ENCODE peak calls at places on chromosomes 12 and 14, in four cellular contexts. H is cardiac fibroblast, I is HFFc6, V is GM06990. C is an unnamed sample.

GRCh38 chr14:75871181-75871880 is 110.5 kb downstream of the TGFB3 start:
- DNase-seq in H (peak), I (no peak), V (no peak), C (no peak)

GRCh38 chr12:58249610-58250009 is 308.2 kb downstream of the ATP23 start:
- DNase-seq in H (no peak), V (no peak), I (no peak), C (no peak)

GRCh38 chr12:32494676-32495075 is 95.3 kb downstream of the FGD4 start:
- DNase-seq in I (no peak), V (no peak), H (peak), C (no peak)

GRCh38 chr12:41527529-41528116 is 339.5 kb downstream of the PDZRN4 start:
- DNase-seq in I (no peak), H (no peak), V (no peak), C (no peak)

GRCh38 chr14:23518716-23519115 is 32.8 kb downstream of the ZFHX2 start:
- DNase-seq in I (no peak), H (no peak), V (no peak), C (no peak)

GRCh38 chr14:88521818-88522217 is 33.0 kb downstream of the PTPN21 start:
- DNase-seq in I (peak), V (no peak), H (peak), C (no peak)

GRCh38 chr12:14629832-14630688 is 62.4 kb upstream of the PLBD1 start:
- DNase-seq in H (peak), V (no peak), I (peak), C (peak)

GRCh38 chr12:90816353-90817089 is 138.5 kb downstream of the CCER1 start:
- DNase-seq in H (peak), I (no peak), V (no peak), C (no peak)

GRCh38 chr14:36585100-36585499 is 2.7 kb upstream of the NKX2-8 start:
- DNase-seq in H (no peak), V (no peak), I (no peak), C (no peak)

GRCh38 chr12:107165581-107165980 is 72.2 kb upstream of the CRY1 start:
- DNase-seq in H (no peak), I (no peak), V (no peak), C (no peak)

GRCh38 chr12:24534632-24535031 is 414.3 kb downstream of the BCAT1 start:
- DNase-seq in V (no peak), I (no peak), H (peak), C (no peak)

GRCh38 chr14:90780519-90780918 is 35.7 kb downstream of the TTC7B start:
- DNase-seq in I (no peak), V (no peak), H (no peak), C (no peak)

GRCh38 chr14:77524536-77524935 is 25.9 kb upstream of the ISM2 start:
- DNase-seq in H (no peak), V (no peak), I (no peak), C (no peak)

GRCh38 chr12:81010641-81011040 is 67.2 kb upstream of the ACSS3 start:
- DNase-seq in I (no peak), H (peak), V (no peak), C (no peak)

GRCh38 chr12:5882511-5883185 is 62.4 kb downstream of the ANO2 start:
- DNase-seq in I (no peak), H (no peak), V (no peak), C (no peak)

GRCh38 chr12:63276537-63277365 is 125.8 kb upstream of the AVPR1A start:
- DNase-seq in H (peak), I (peak), V (no peak), C (no peak)

GRCh38 chr12:130330685-130331084 is 7.0 kb upstream of the PIWIL1 start:
- DNase-seq in H (no peak), V (no peak), I (no peak), C (no peak)

GRCh38 chr12:41967668-41968649 is 176.7 kb downstream of the GXYLT1 start:
- DNase-seq in H (no peak), V (no peak), I (no peak), C (no peak)

GRCh38 chr14:106843951-106844483 is 1317.6 kb downstream of the TMEM121 start:
- DNase-seq in I (no peak), V (peak), H (peak), C (peak)

GRCh38 chr14:57692671-57693070 is 173.2 kb downstream of the SLC35F4 start:
- DNase-seq in V (no peak), I (peak), H (peak), C (peak)

GRCh38 chr12:58901664-58902063 is 18.6 kb downstream of the LRIG3 start:
- DNase-seq in V (no peak), I (no peak), H (no peak), C (no peak)